ENCODE peak calls at places on chromosomes 3 and 15, in eight cellular contexts. Y is adrenal gland, U is IMR-90, S is tibial nerve, B is ovary, K is thyroid gland, Q is vagina, I is endothelial cell of umbilical vein. A is an unnamed sample.

GRCh38 chr3:157237886-157238285 is 77.9 kb upstream of the CCNL1 start:
- DNase-seq in U (no peak), Q (no peak), K (no peak), Y (no peak), S (no peak), B (no peak), I (no peak), A (no peak)

GRCh38 chr15:69624816-69625215 is 172.2 kb downstream of the RPLP1 start:
- DNase-seq in Y (no peak), S (no peak), I (no peak), U (no peak), Q (peak; percentile 60), B (no peak), K (no peak), A (no peak)

GRCh38 chr3:193574488-193575072 is 18.4 kb upstream of the OPA1 start:
- DNase-seq in S (no peak), I (no peak), B (no peak), Y (no peak), Q (no peak), K (no peak), U (no peak), A (no peak)

GRCh38 chr3:38353151-38353550 is 6.6 kb downstream of the XYLB start:
- DNase-seq in Y (no peak), S (no peak), B (no peak), K (no peak), I (no peak), U (peak; percentile 24), Q (no peak), A (no peak)

GRCh38 chr3:125214738-125215137 is 2.2 kb upstream of the SLC12A8 start:
- DNase-seq in S (no peak), I (no peak), B (no peak), Y (no peak), K (no peak), Q (no peak), U (no peak), A (no peak)

GRCh38 chr3:57164217-57164605 is 942 bp downstream of the IL17RD start:
- DNase-seq in U (peak; percentile 18), B (peak; percentile 65), K (peak; percentile 66), Q (no peak), Y (no peak), I (no peak), S (no peak), A (no peak)

GRCh38 chr3:115518100-115518852 is 105.0 kb upstream of the GAP43 start:
- DNase-seq in B (no peak), Y (peak; percentile 46), U (peak; percentile 79), I (peak; percentile 92), Q (no peak), S (no peak), K (peak; percentile 62), A (no peak)

GRCh38 chr3:177657243-177657642 is 460.0 kb upstream of the TBL1XR1 start:
- DNase-seq in I (no peak), K (peak; percentile 61), U (no peak), S (no peak), Q (no peak), B (no peak), Y (no peak), A (no peak)

GRCh38 chr3:113560265-113560664 is 27.9 kb downstream of the SIDT1 start:
- DNase-seq in Q (no peak), S (no peak), B (no peak), K (no peak), I (no peak), Y (no peak), U (no peak), A (no peak)

GRCh38 chr15:95174281-95174680 is 942.9 kb downstream of the MCTP2 start:
- DNase-seq in U (peak; percentile 6), Y (peak; percentile 16), K (no peak), S (no peak), I (no peak), B (no peak), Q (no peak), A (peak; percentile 28)

GRCh38 chr3:172107403-172107802 is 68.0 kb downstream of the FNDC3B start:
- DNase-seq in Y (no peak), B (no peak), Q (no peak), K (no peak), U (no peak), S (no peak), I (no peak), A (no peak)

GRCh38 chr3:146865175-146865755 is 260.1 kb upstream of the PLSCR5 start:
- DNase-seq in Q (no peak), B (no peak), Y (no peak), K (no peak), S (no peak), I (no peak), U (no peak), A (no peak)

GRCh38 chr3:136343446-136343845 is 93.3 kb downstream of the PCCB start:
- DNase-seq in I (no peak), Y (no peak), Q (no peak), S (no peak), B (no peak), K (no peak), U (no peak), A (no peak)

GRCh38 chr15:63322541-63322940 is 45.1 kb downstream of the APH1B start:
- DNase-seq in I (peak; percentile 39), Q (no peak), S (no peak), Y (peak; percentile 22), B (peak; percentile 64), K (peak; percentile 47), U (peak; percentile 60), A (no peak)

GRCh38 chr15:51758645-51759044 is 7.2 kb downstream of the TMOD2 start:
- DNase-seq in K (no peak), U (peak; percentile 89), I (no peak), S (no peak), Q (no peak), Y (peak; percentile 25), B (peak; percentile 77), A (no peak)

GRCh38 chr15:38389924-38390542 is 63.9 kb upstream of the FAM98B start:
- DNase-seq in K (peak; percentile 74), S (peak; percentile 55), I (peak; percentile 68), U (peak; percentile 58), B (peak; percentile 59), Q (no peak), Y (peak; percentile 52), A (peak; percentile 33)

GRCh38 chr3:48556796-48557626 is at the start of gene PFKFB4:
- DNase-seq in S (peak; percentile 98), Y (peak; percentile 99), B (peak; percentile 98), U (peak; percentile 99), I (peak; percentile 99), Q (peak; percentile 99), K (peak; percentile 99), A (peak; percentile 99)

GRCh38 chr3:48553886-48554845 is 2.4 kb downstream of the PFKFB4 start:
- DNase-seq in Y (no peak), U (no peak), S (no peak), I (no peak), B (no peak), K (no peak), Q (no peak), A (no peak)

GRCh38 chr3:48555231-48555948 is 1.2 kb downstream of the PFKFB4 start:
- DNase-seq in S (no peak), Q (no peak), K (peak; percentile 48), U (no peak), B (no peak), I (no peak), Y (no peak), A (no peak)

GRCh38 chr3:48558446-48559134 is 2.0 kb upstream of the PFKFB4 start:
- DNase-seq in S (peak; percentile 21), K (peak; percentile 19), Q (no peak), Y (peak; percentile 72), B (no peak), U (no peak), I (no peak), A (peak; percentile 38)

DNA sequence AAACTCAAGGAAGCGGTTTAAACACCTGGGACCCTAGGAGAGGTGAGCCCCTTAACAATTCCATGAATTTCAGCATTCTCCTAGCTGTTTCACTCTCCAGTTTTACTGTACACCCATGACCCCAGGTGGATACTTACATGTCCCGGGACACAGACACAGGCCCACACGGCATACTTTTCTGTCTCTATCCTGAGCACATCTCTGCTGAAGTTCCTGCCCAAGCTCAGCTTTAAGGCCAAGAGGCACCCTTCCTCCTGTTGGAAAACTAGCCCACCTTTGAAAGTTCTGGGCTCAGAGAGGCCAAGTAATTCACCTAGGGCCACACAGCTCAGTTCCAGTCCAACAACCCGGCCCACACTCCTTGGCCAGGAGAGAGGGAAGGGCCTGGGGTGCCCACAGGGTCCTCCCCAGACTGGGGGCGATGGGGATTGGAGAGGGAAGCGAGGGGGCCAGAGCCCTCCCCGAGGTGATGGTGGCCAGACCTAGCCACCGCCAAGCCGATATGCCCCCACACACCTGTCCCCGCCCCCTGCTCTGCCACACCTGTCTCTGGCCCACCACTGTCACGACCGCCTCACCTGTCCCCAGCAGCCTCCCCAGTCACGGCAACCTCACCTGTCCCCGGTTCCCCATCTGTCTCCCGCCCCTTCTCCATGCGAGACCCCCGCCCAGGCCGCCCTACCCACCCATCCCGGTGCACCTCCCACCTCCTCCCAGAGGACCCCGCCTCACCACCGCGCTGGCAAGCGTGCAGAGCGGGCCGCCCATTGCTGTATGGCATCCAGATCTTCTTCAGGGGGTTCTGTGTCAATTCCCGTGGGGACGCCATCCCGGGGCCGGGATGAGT is 431 bp downstream of the PFKFB4 start:
- DNase-seq in B (no peak), K (no peak), Q (no peak), S (no peak), I (no peak), Y (no peak), U (no peak), A (no peak)
- TF ChIP-seq POLR2A in B (no peak), K (no peak), Q (peak; percentile 17), S (no peak), I (peak; percentile 24), Y (no peak), U (no peak), A (no peak)

DNA sequence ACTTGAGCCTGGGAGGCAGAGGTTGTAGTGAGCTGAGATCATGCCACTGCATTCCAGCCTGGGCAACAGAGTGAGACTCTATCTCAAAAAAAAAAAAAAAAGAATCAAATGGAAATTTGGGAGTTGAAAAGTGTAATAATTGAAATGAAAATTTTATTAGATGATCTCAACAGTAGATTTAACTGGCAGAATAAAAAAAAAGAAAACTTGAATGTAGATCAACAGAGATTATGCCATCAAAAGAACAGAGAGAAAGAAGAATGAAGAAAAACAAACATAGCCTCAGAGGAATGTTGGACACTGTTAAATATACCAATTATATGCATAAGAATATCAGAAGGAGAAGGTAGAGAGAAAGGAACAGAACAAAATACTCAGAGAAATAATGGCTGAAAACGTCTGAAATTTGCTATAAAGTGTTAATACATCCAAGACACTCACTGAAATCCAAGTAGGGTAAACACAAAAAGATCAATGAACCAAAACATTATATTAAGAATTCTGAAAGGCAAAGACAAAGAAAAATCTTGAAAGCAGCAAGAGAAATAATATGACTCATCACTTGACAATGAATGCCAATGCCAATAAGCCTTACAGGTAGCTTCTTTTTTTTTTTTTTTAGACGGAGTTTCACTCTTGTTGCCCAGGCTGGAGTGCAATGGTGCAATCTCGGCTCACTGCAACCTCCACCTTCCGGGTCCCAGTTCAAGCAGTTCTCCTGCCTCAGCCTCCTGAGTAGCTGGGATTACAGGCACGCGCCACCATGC is 14.6 kb upstream of the ELP6 start:
- DNase-seq in U (no peak), B (no peak), Q (no peak), Y (no peak), K (no peak), S (no peak), I (no peak), A (no peak)
- H3K9me3 ChIP-seq in U (no peaks in the 10 kb centered on the region), B (no peaks in the 10 kb centered on the region), Q (no peaks in the 10 kb centered on the region), Y (no peaks in the 10 kb centered on the region), K (no peaks in the 10 kb centered on the region), S (no peaks in the 10 kb centered on the region), I (no peaks in the 10 kb centered on the region), A (no peaks in the 10 kb centered on the region)

GRCh38 chr3:17035033-17035432 is 150.3 kb downstream of the PLCL2 start:
- DNase-seq in Q (no peak), Y (no peak), K (no peak), I (no peak), U (no peak), S (no peak), B (no peak), A (no peak)
- TF ChIP-seq POLR2A in Q (no peak), Y (no peak), K (no peak), I (no peak), U (no peak), S (no peak), B (no peak), A (no peak)

GRCh38 chr3:6965881-6966280 is 105.0 kb downstream of the GRM7 start:
- DNase-seq in Q (no peak), I (no peak), K (no peak), U (no peak), Y (no peak), S (no peak), B (no peak), A (no peak)
- H3K9me3 ChIP-seq in Q (no peaks in the 10 kb centered on the region), I (no peaks in the 10 kb centered on the region), K (no peaks in the 10 kb centered on the region), U (peaks cover 13% of the 10 kb centered on the region), Y (no peaks in the 10 kb centered on the region), S (no peaks in the 10 kb centered on the region), B (no peaks in the 10 kb centered on the region), A (no peaks in the 10 kb centered on the region)

A was measured in gastrocnemius medialis.